ENCODE peak calls at places on chromosomes 5 and 9, in four cellular contexts. S is mesenteric fat pad, Q is GM12891, M is choroid plexus epithelial cell. E is an unnamed sample.

GRCh38 chr5:77773734-77774280 is 2.3 kb downstream of the TBCA start:
- DNase-seq in M (no peak), S (no peak), Q (no peak), E (no peak)

GRCh38 chr5:132839426-132840301 is 9.2 kb upstream of the SHROOM1 start:
- DNase-seq in M (peak), Q (no peak), S (no peak), E (no peak)

GRCh38 chr9:136119259-136120118 is 814 bp upstream of the TMEM250 start:
- DNase-seq in S (no peak), M (peak), Q (no peak), E (no peak)

GRCh38 chr9:127347831-127348699 is 48.9 kb upstream of the SLC2A8 start:
- DNase-seq in M (peak), S (no peak), Q (no peak), E (no peak)

GRCh38 chr9:4147476-4148214 is 152.2 kb downstream of the GLIS3 start:
- DNase-seq in M (no peak), S (no peak), Q (no peak), E (no peak)

GRCh38 chr5:55694152-55694830 is 17.8 kb downstream of the SLC38A9 start:
- DNase-seq in Q (no peak), S (no peak), M (peak), E (no peak)

GRCh38 chr9:38360880-38361836 is 31.3 kb upstream of the ALDH1B1 start:
- DNase-seq in M (peak), S (peak), Q (no peak), E (no peak)

GRCh38 chr9:4280605-4281004 is 19.3 kb downstream of the GLIS3 start:
- DNase-seq in S (no peak), Q (no peak), M (no peak), E (no peak)

GRCh38 chr9:38362912-38363588 is 29.5 kb upstream of the ALDH1B1 start:
- DNase-seq in Q (peak), M (peak), S (no peak), E (peak)

GRCh38 chr5:153618857-153619256 is 128.4 kb downstream of the GRIA1 start:
- DNase-seq in M (no peak), S (no peak), Q (no peak), E (no peak)

GRCh38 chr9:101387871-101388506 is 3.2 kb upstream of the BAAT start:
- DNase-seq in S (no peak), M (peak), Q (no peak), E (no peak)